ENCODE peak calls at places on chromosome 5, in five cellular contexts. One of them, this sample, is unnamed.
A peak's percentile ranks its signal among the peaks of the same experiment; 100 is the strongest.

GRCh38 chr5:132296412-132297001 is 2.3 kb downstream of the SLC22A4 start:
- DNase-seq in HepG2: no peak
- DNase-seq in IMR-90: peak; percentile 48
- DNase-seq in ovary: no peak
- DNase-seq in AG04450: no peak
- DNase-seq in this sample: no peak

GRCh38 chr5:58985759-58986158 is 402.9 kb downstream of the RAB3C start:
- DNase-seq in ovary: no peak
- DNase-seq in HepG2: no peak
- DNase-seq in AG04450: no peak
- DNase-seq in IMR-90: no peak
- DNase-seq in this sample: no peak

GRCh38 chr5:147805030-147805454 is 22.5 kb upstream of the JAKMIP2 start:
- DNase-seq in ovary: no peak
- DNase-seq in IMR-90: no peak
- DNase-seq in AG04450: no peak
- DNase-seq in HepG2: no peak
- DNase-seq in this sample: no peak

GRCh38 chr5:82142928-82143577 is 135.1 kb downstream of the RPS23 start:
- DNase-seq in IMR-90: no peak
- DNase-seq in ovary: no peak
- DNase-seq in HepG2: no peak
- DNase-seq in AG04450: no peak
- DNase-seq in this sample: no peak

GRCh38 chr5:142830241-142831018 is 60.3 kb downstream of the ARHGAP26 start:
- DNase-seq in HepG2: no peak
- DNase-seq in ovary: no peak
- DNase-seq in AG04450: peak; percentile 44
- DNase-seq in IMR-90: peak; percentile 87
- DNase-seq in this sample: no peak

GRCh38 chr5:88140396-88140862 is 128.2 kb downstream of the TMEM161B start:
- DNase-seq in ovary: peak; percentile 54
- DNase-seq in AG04450: no peak
- DNase-seq in HepG2: no peak
- DNase-seq in IMR-90: no peak
- DNase-seq in this sample: no peak

GRCh38 chr5:165410476-165410875 is 1905.1 kb downstream of the MAT2B start:
- DNase-seq in IMR-90: no peak
- DNase-seq in AG04450: no peak
- DNase-seq in ovary: no peak
- DNase-seq in HepG2: no peak
- DNase-seq in this sample: no peak

GRCh38 chr5:169837686-169838085 is 142.6 kb downstream of the INSYN2B start:
- DNase-seq in AG04450: no peak
- DNase-seq in HepG2: no peak
- DNase-seq in ovary: no peak
- DNase-seq in IMR-90: no peak
- DNase-seq in this sample: no peak

GRCh38 chr5:173278641-173279040 is 43.6 kb upstream of the NKX2-5 start:
- DNase-seq in IMR-90: no peak
- DNase-seq in AG04450: no peak
- DNase-seq in HepG2: no peak
- DNase-seq in ovary: no peak
- DNase-seq in this sample: no peak

GRCh38 chr5:172374783-172375182 is 79.5 kb downstream of the SH3PXD2B start:
- DNase-seq in ovary: no peak
- DNase-seq in IMR-90: no peak
- DNase-seq in HepG2: no peak
- DNase-seq in AG04450: no peak
- DNase-seq in this sample: no peak

GRCh38 chr5:176994460-176995121 is 12.0 kb downstream of the UIMC1 start:
- DNase-seq in HepG2: peak; percentile 87
- DNase-seq in IMR-90: peak; percentile 60
- DNase-seq in AG04450: no peak
- DNase-seq in ovary: peak; percentile 37
- DNase-seq in this sample: peak; percentile 59

GRCh38 chr5:77971965-77972544 is 195.9 kb upstream of the TBCA start:
- DNase-seq in AG04450: no peak
- DNase-seq in HepG2: no peak
- DNase-seq in IMR-90: no peak
- DNase-seq in ovary: no peak
- DNase-seq in this sample: no peak
- H3K27me3 ChIP-seq in AG04450: peaks cover 63% of the 10 kb centered on the region
- H3K27me3 ChIP-seq in HepG2: peaks cover 29% of the 10 kb centered on the region
- H3K27me3 ChIP-seq in IMR-90: peaks cover 69% of the 10 kb centered on the region
- H3K27me3 ChIP-seq in ovary: no peaks in the 10 kb centered on the region
- H3K27me3 ChIP-seq in this sample: peaks cover 12% of the 10 kb centered on the region

GRCh38 chr5:14671414-14671813 is 6.9 kb downstream of the OTULIN start:
- DNase-seq in AG04450: no peak
- DNase-seq in ovary: no peak
- DNase-seq in HepG2: no peak
- DNase-seq in IMR-90: peak; percentile 71
- DNase-seq in this sample: no peak
- H3K27ac ChIP-seq in AG04450: no peak overlapping the region
- H3K27ac ChIP-seq in ovary: no peak overlapping the region
- H3K27ac ChIP-seq in HepG2: no peak overlapping the region
- H3K27ac ChIP-seq in IMR-90: no peak overlapping the region
- H3K27ac ChIP-seq in this sample: no peak overlapping the region

DNA sequence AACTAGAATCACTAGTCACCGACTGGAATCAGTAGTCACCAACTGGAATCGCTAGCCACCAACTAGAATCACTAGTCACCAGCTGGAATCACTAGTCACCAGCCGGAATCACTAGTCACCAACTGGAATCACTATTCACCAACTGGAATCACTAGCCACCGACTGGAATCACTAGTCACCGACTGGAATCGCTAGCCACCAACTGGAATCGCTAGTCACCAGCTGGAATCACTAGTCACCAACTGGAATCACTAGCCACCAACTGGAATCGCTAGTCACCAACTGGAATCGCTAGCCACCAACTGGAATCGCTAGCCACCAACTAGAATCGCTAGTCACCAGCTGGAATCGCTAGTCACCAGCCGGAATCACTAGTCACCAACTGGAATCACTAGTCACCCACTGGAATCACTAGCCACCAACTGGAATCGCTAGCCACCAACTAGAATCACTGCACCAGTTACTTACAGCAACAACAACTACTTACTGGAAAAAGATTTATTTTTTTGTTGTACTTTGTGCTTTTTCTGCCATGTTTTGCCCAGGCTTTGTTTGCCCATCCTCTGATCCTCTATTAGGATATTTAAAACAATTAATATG is 25.7 kb upstream of the FLT4 start:
- DNase-seq in ovary: no peak
- DNase-seq in IMR-90: no peak
- DNase-seq in AG04450: no peak
- DNase-seq in HepG2: no peak
- DNase-seq in this sample: no peak
- H3K27me3 ChIP-seq in ovary: no peaks in the 10 kb centered on the region
- H3K27me3 ChIP-seq in IMR-90: peaks cover 8% of the 10 kb centered on the region
- H3K27me3 ChIP-seq in AG04450: peaks cover 5% of the 10 kb centered on the region
- H3K27me3 ChIP-seq in HepG2: no peaks in the 10 kb centered on the region
- H3K27me3 ChIP-seq in this sample: peaks cover 5% of the 10 kb centered on the region

GRCh38 chr5:10467281-10468198 is 25.9 kb downstream of the ROPN1L start:
- DNase-seq in AG04450: no peak
- DNase-seq in ovary: no peak
- DNase-seq in HepG2: no peak
- DNase-seq in IMR-90: peak; percentile 79
- DNase-seq in this sample: no peak

GRCh38 chr5:10464173-10464572 is 22.5 kb downstream of the ROPN1L start:
- DNase-seq in ovary: no peak
- DNase-seq in AG04450: no peak
- DNase-seq in IMR-90: no peak
- DNase-seq in HepG2: no peak
- DNase-seq in this sample: no peak

GRCh38 chr5:10465726-10466125 is 24.0 kb downstream of the ROPN1L start:
- DNase-seq in AG04450: no peak
- DNase-seq in HepG2: no peak
- DNase-seq in IMR-90: no peak
- DNase-seq in ovary: no peak
- DNase-seq in this sample: no peak

GRCh38 chr5:10468256-10468655 is 26.6 kb downstream of the ROPN1L start:
- DNase-seq in HepG2: no peak
- DNase-seq in ovary: no peak
- DNase-seq in IMR-90: no peak
- DNase-seq in AG04450: no peak
- DNase-seq in this sample: no peak

DNA sequence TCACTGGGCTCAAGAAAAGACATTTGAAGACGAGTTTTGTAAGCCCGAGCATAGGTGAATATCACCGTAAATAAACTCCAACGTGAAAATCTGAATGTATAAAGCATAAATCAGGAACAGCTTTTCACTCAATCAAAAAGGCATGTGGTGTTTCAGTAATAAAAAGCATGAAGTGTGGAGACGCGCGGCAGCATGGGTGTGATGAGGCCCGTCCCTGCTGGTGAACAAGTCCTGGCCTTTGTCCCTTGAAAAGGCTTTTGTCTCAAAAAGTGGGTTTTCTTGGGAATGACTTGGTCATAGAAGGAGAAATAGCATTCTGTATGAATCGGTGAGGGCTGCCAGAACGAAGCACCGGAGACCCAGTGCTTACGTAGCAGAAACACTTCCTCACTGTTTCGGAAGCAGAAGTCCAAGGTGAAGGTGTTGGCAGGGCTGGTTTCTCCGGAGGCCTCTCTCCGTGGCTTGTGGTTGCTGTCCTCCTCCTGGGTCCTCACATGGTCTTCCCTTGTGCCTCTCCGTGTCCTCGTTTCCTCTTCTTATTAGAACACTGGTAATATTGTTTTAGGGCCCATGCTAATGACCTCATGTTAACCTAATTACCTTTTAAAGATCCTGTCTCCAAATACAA is 24.9 kb downstream of the ROPN1L start:
- DNase-seq in ovary: no peak
- DNase-seq in HepG2: no peak
- DNase-seq in IMR-90: no peak
- DNase-seq in AG04450: no peak
- DNase-seq in this sample: no peak
- H3K27ac ChIP-seq in ovary: no peak overlapping the region
- H3K27ac ChIP-seq in HepG2: no peak overlapping the region
- H3K27ac ChIP-seq in IMR-90: no peak overlapping the region
- H3K27ac ChIP-seq in AG04450: no peak overlapping the region
- H3K27ac ChIP-seq in this sample: no peak overlapping the region

GRCh38 chr5:56286015-56286992 is 53.2 kb upstream of the ANKRD55 start:
- DNase-seq in HepG2: no peak
- DNase-seq in IMR-90: peak; percentile 72
- DNase-seq in ovary: no peak
- DNase-seq in AG04450: peak; percentile 37
- DNase-seq in this sample: no peak
- H3K27me3 ChIP-seq in HepG2: no peaks in the 10 kb centered on the region
- H3K27me3 ChIP-seq in IMR-90: no peaks in the 10 kb centered on the region
- H3K27me3 ChIP-seq in ovary: no peaks in the 10 kb centered on the region
- H3K27me3 ChIP-seq in AG04450: no peaks in the 10 kb centered on the region
- H3K27me3 ChIP-seq in this sample: no peaks in the 10 kb centered on the region

This sample was measured in right atrium auricular region.